ENCODE peak calls at places on chromosomes 6 and 20, in four cellular contexts. Q is effector CD4-positive, alpha-beta T cell; R is stimulated activated CD4-positive, alpha-beta T cell treated with anti-CD3 and anti-CD28 coated beads, Interleukin-12 subunit alpha, Interleukin-12 subunit beta, amount 100 ng/mL, for 48 hours; L is ovary. U is an unnamed sample.
A peak's percentile ranks its signal among the peaks of the same experiment; 100 is the strongest.

GRCh38 chr6:122798099-122798641 is 9.1 kb downstream of the SMPDL3A start:
- DNase-seq in Q (no peak), R (no peak), L (no peak), U (no peak)

GRCh38 chr6:135358251-135358821 is 139.2 kb downstream of the AHI1 start:
- DNase-seq in Q (no peak), R (no peak), L (no peak), U (no peak)

GRCh38 chr6:39425346-39426056 is 103.0 kb upstream of the KCNK16 start:
- DNase-seq in Q (no peak), R (no peak), L (no peak), U (no peak)

GRCh38 chr6:68634503-68635411 is at the start of gene ADGRB3:
- DNase-seq in Q (no peak), R (no peak), L (peak; percentile 86), U (peak; percentile 27)

GRCh38 chr6:107108201-107108890 is 7.0 kb downstream of the BEND3 start:
- DNase-seq in Q (no peak), R (no peak), L (no peak), U (no peak)

GRCh38 chr6:17393335-17394191 is at the start of gene CAP2:
- DNase-seq in Q (no peak), R (no peak), L (peak; percentile 51), U (no peak)

GRCh38 chr6:163793584-163793983 is 379.1 kb downstream of the QKI start:
- DNase-seq in Q (no peak), R (no peak), L (no peak), U (no peak)

GRCh38 chr6:169961772-169962561 is 210.5 kb downstream of the ERMARD start:
- DNase-seq in Q (no peak), R (no peak), L (peak; percentile 74), U (no peak)

GRCh38 chr6:132712366-132712765 is 1.5 kb downstream of the VNN1 start:
- DNase-seq in Q (no peak), R (no peak), L (no peak), U (no peak)

GRCh38 chr6:146912730-146913680 is 291.2 kb upstream of the STXBP5 start:
- DNase-seq in Q (no peak), R (no peak), L (no peak), U (no peak)

GRCh38 chr20:3161316-3162079 is 1.8 kb upstream of the FASTKD5 start:
- DNase-seq in Q (no peak), R (no peak), L (no peak), U (no peak)

GRCh38 chr20:3092611-3093379 is 8.3 kb upstream of the AVP start:
- DNase-seq in Q (peak; percentile 52), R (no peak), L (no peak), U (peak; percentile 28)

GRCh38 chr6:158607411-158608170 is 37.0 kb downstream of the DYNLT1 start:
- DNase-seq in Q (no peak), R (no peak), L (no peak), U (no peak)

GRCh38 chr20:46311039-46311650 is 2.8 kb upstream of the CDH22 start:
- DNase-seq in Q (no peak), R (no peak), L (no peak), U (no peak)

GRCh38 chr20:59508729-59509128 is 95.6 kb upstream of the PHACTR3 start:
- DNase-seq in Q (no peak), R (no peak), L (no peak), U (no peak)

GRCh38 chr6:168133186-168133585 is 54.2 kb upstream of the FRMD1 start:
- DNase-seq in Q (no peak), R (no peak), L (peak; percentile 67), U (no peak)

GRCh38 chr20:3843490-3843889 is 3.1 kb upstream of the MAVS start:
- DNase-seq in Q (no peak), R (no peak), L (no peak), U (no peak)

GRCh38 chr6:14079433-14079832 is 38.1 kb upstream of the CD83 start:
- DNase-seq in Q (no peak), R (peak; percentile 21), L (no peak), U (no peak)

GRCh38 chr20:53707341-53708102 is 113.9 kb upstream of the ZNF217 start:
- DNase-seq in Q (no peak), R (no peak), L (no peak), U (no peak)

GRCh38 chr20:63698739-63699465 is 2.5 kb downstream of the TNFRSF6B start:
- DNase-seq in Q (no peak), R (peak; percentile 52), L (peak; percentile 50), U (no peak)

GRCh38 chr6:35737413-35738211 is 780 bp downstream of the ARMC12 start:
- DNase-seq in Q (no peak), R (no peak), L (no peak), U (peak; percentile 72)

GRCh38 chr20:48831702-48832422 is 4.1 kb upstream of the PREX1 start:
- DNase-seq in Q (no peak), R (no peak), L (peak; percentile 36), U (no peak)

U was measured in CD4-positive, alpha-beta memory T cell.